ENCODE peak calls at places on chromosomes 13 and 19, in four cellular contexts. One of them, this sample, is unnamed.

GRCh38 chr13:90498096-90498495 is 849.4 kb upstream of the MIR17HG start:
- DNase-seq in heart left ventricle: no peak
- DNase-seq in coronary artery: no peak
- DNase-seq in thoracic aorta: no peak
- DNase-seq in this sample: no peak

GRCh38 chr19:46979103-46979769 is 40.4 kb upstream of the NPAS1 start:
- DNase-seq in heart left ventricle: peak
- DNase-seq in coronary artery: no peak
- DNase-seq in thoracic aorta: no peak
- DNase-seq in this sample: no peak

GRCh38 chr13:45921337-45921736 is 69.8 kb upstream of the SIAH3 start:
- DNase-seq in heart left ventricle: no peak
- DNase-seq in coronary artery: no peak
- DNase-seq in thoracic aorta: no peak
- DNase-seq in this sample: no peak

GRCh38 chr19:16367269-16367683 is 42.6 kb downstream of the KLF2 start:
- DNase-seq in heart left ventricle: no peak
- DNase-seq in coronary artery: no peak
- DNase-seq in thoracic aorta: no peak
- DNase-seq in this sample: no peak

GRCh38 chr19:11111117-11111770 is 22.0 kb downstream of the LDLR start:
- DNase-seq in heart left ventricle: no peak
- DNase-seq in coronary artery: no peak
- DNase-seq in thoracic aorta: no peak
- DNase-seq in this sample: no peak

GRCh38 chr13:99805361-99805760 is 166.2 kb downstream of the ZIC5 start:
- DNase-seq in heart left ventricle: no peak
- DNase-seq in coronary artery: no peak
- DNase-seq in thoracic aorta: no peak
- DNase-seq in this sample: no peak

GRCh38 chr13:34025746-34026145 is 207.8 kb downstream of the RFC3 start:
- DNase-seq in heart left ventricle: no peak
- DNase-seq in coronary artery: no peak
- DNase-seq in thoracic aorta: no peak
- DNase-seq in this sample: no peak

GRCh38 chr13:99313941-99314340 is 6.7 kb upstream of the GPR183 start:
- DNase-seq in heart left ventricle: no peak
- DNase-seq in coronary artery: no peak
- DNase-seq in thoracic aorta: no peak
- DNase-seq in this sample: no peak

GRCh38 chr19:418761-419632 is 10.1 kb upstream of the C2CD4C start:
- DNase-seq in heart left ventricle: no peak
- DNase-seq in coronary artery: no peak
- DNase-seq in thoracic aorta: no peak
- DNase-seq in this sample: peak
- TF ChIP-seq CTCF in heart left ventricle: no peak
- TF ChIP-seq CTCF in coronary artery: no peak
- TF ChIP-seq CTCF in thoracic aorta: no peak
- TF ChIP-seq CTCF in this sample: no peak

GRCh38 chr19:31068268-31068667 is 281.0 kb downstream of the TSHZ3 start:
- DNase-seq in heart left ventricle: no peak
- DNase-seq in coronary artery: no peak
- DNase-seq in thoracic aorta: no peak
- DNase-seq in this sample: no peak

GRCh38 chr19:31070126-31070525 is 279.1 kb downstream of the TSHZ3 start:
- DNase-seq in heart left ventricle: no peak
- DNase-seq in coronary artery: no peak
- DNase-seq in thoracic aorta: no peak
- DNase-seq in this sample: no peak

GRCh38 chr19:31073485-31074221 is 275.6 kb downstream of the TSHZ3 start:
- DNase-seq in heart left ventricle: no peak
- DNase-seq in coronary artery: no peak
- DNase-seq in thoracic aorta: no peak
- DNase-seq in this sample: no peak

GRCh38 chr19:31070676-31071075 is 278.6 kb downstream of the TSHZ3 start:
- DNase-seq in heart left ventricle: no peak
- DNase-seq in coronary artery: no peak
- DNase-seq in thoracic aorta: no peak
- DNase-seq in this sample: no peak

GRCh38 chr19:31071157-31071855 is 277.9 kb downstream of the TSHZ3 start:
- DNase-seq in heart left ventricle: no peak
- DNase-seq in coronary artery: no peak
- DNase-seq in thoracic aorta: no peak
- DNase-seq in this sample: no peak
- TF ChIP-seq CTCF in heart left ventricle: no peak
- TF ChIP-seq CTCF in coronary artery: no peak
- TF ChIP-seq CTCF in thoracic aorta: no peak
- TF ChIP-seq CTCF in this sample: no peak

GRCh38 chr19:35851213-35852028 is 883 bp downstream of the NPHS1 start:
- DNase-seq in heart left ventricle: no peak
- DNase-seq in coronary artery: no peak
- DNase-seq in thoracic aorta: no peak
- DNase-seq in this sample: no peak
- TF ChIP-seq CTCF in heart left ventricle: no peak
- TF ChIP-seq CTCF in coronary artery: no peak
- TF ChIP-seq CTCF in thoracic aorta: no peak
- TF ChIP-seq CTCF in this sample: no peak

GRCh38 chr19:19750842-19751790 is 18.2 kb upstream of the ZNF14 start:
- DNase-seq in heart left ventricle: no peak
- DNase-seq in coronary artery: peak
- DNase-seq in thoracic aorta: no peak
- DNase-seq in this sample: no peak
- TF ChIP-seq CTCF in heart left ventricle: no peak
- TF ChIP-seq CTCF in coronary artery: no peak
- TF ChIP-seq CTCF in thoracic aorta: no peak
- TF ChIP-seq CTCF in this sample: no peak